ENCODE peak calls at places on chromosomes 1 and 21, in ten cellular contexts. One of them, this sample, is unnamed.

GRCh38 chr1:202011994-202012393 is 1.6 kb downstream of the ELF3 start:
- DNase-seq in hypothalamus: no peak
- DNase-seq in psoas muscle: no peak
- DNase-seq in activated gamma-delta T cell: no peak
- DNase-seq in body of pancreas: no peak
- DNase-seq in HTR-8/SVneo: no peak
- DNase-seq in stimulated activated CD4-positive, alpha-beta T cell treated with anti-CD3 and anti-CD28 coated beads, TNF-alpha, amount 100 ng/mL, for 48 hours: no peak
- DNase-seq in AG08396: no peak
- DNase-seq in cerebellar cortex: no peak
- DNase-seq in nephron progenitor cell: no peak
- DNase-seq in this sample: no peak

GRCh38 chr21:41506526-41507520 is 1.1 kb downstream of the TMPRSS2 start:
- DNase-seq in hypothalamus: no peak
- DNase-seq in psoas muscle: no peak
- DNase-seq in activated gamma-delta T cell: no peak
- DNase-seq in body of pancreas: peak; percentile 69
- DNase-seq in HTR-8/SVneo: no peak
- DNase-seq in stimulated activated CD4-positive, alpha-beta T cell treated with anti-CD3 and anti-CD28 coated beads, TNF-alpha, amount 100 ng/mL, for 48 hours: no peak
- DNase-seq in AG08396: no peak
- DNase-seq in cerebellar cortex: no peak
- DNase-seq in nephron progenitor cell: peak; percentile 43
- DNase-seq in this sample: no peak

GRCh38 chr1:81699234-81699633 is 101.5 kb upstream of the ADGRL2 start:
- DNase-seq in hypothalamus: no peak
- DNase-seq in psoas muscle: no peak
- DNase-seq in activated gamma-delta T cell: no peak
- DNase-seq in body of pancreas: no peak
- DNase-seq in HTR-8/SVneo: no peak
- DNase-seq in stimulated activated CD4-positive, alpha-beta T cell treated with anti-CD3 and anti-CD28 coated beads, TNF-alpha, amount 100 ng/mL, for 48 hours: no peak
- DNase-seq in AG08396: no peak
- DNase-seq in cerebellar cortex: no peak
- DNase-seq in nephron progenitor cell: no peak
- DNase-seq in this sample: no peak

GRCh38 chr21:36753556-36753955 is 54.6 kb downstream of the SIM2 start:
- DNase-seq in hypothalamus: no peak
- DNase-seq in psoas muscle: no peak
- DNase-seq in activated gamma-delta T cell: no peak
- DNase-seq in body of pancreas: no peak
- DNase-seq in HTR-8/SVneo: no peak
- DNase-seq in stimulated activated CD4-positive, alpha-beta T cell treated with anti-CD3 and anti-CD28 coated beads, TNF-alpha, amount 100 ng/mL, for 48 hours: no peak
- DNase-seq in AG08396: peak; percentile 47
- DNase-seq in cerebellar cortex: no peak
- DNase-seq in nephron progenitor cell: no peak
- DNase-seq in this sample: no peak

GRCh38 chr1:180183426-180183825 is 28.8 kb downstream of the QSOX1 start:
- DNase-seq in hypothalamus: no peak
- DNase-seq in psoas muscle: no peak
- DNase-seq in activated gamma-delta T cell: no peak
- DNase-seq in body of pancreas: no peak
- DNase-seq in HTR-8/SVneo: no peak
- DNase-seq in stimulated activated CD4-positive, alpha-beta T cell treated with anti-CD3 and anti-CD28 coated beads, TNF-alpha, amount 100 ng/mL, for 48 hours: no peak
- DNase-seq in AG08396: no peak
- DNase-seq in cerebellar cortex: no peak
- DNase-seq in nephron progenitor cell: no peak
- DNase-seq in this sample: no peak

GRCh38 chr1:3105167-3105863 is 36.3 kb downstream of the PRDM16 start:
- DNase-seq in hypothalamus: no peak
- DNase-seq in psoas muscle: no peak
- DNase-seq in activated gamma-delta T cell: no peak
- DNase-seq in body of pancreas: peak; percentile 37
- DNase-seq in HTR-8/SVneo: no peak
- DNase-seq in stimulated activated CD4-positive, alpha-beta T cell treated with anti-CD3 and anti-CD28 coated beads, TNF-alpha, amount 100 ng/mL, for 48 hours: no peak
- DNase-seq in AG08396: no peak
- DNase-seq in cerebellar cortex: peak; percentile 90
- DNase-seq in nephron progenitor cell: peak; percentile 83
- DNase-seq in this sample: no peak

GRCh38 chr1:77889671-77890070 is 1.2 kb downstream of the NEXN start:
- DNase-seq in hypothalamus: no peak
- DNase-seq in psoas muscle: no peak
- DNase-seq in activated gamma-delta T cell: no peak
- DNase-seq in body of pancreas: peak; percentile 21
- DNase-seq in HTR-8/SVneo: peak; percentile 7
- DNase-seq in stimulated activated CD4-positive, alpha-beta T cell treated with anti-CD3 and anti-CD28 coated beads, TNF-alpha, amount 100 ng/mL, for 48 hours: no peak
- DNase-seq in AG08396: peak; percentile 68
- DNase-seq in cerebellar cortex: no peak
- DNase-seq in nephron progenitor cell: no peak
- DNase-seq in this sample: no peak

GRCh38 chr1:13990939-13991338 is 291.0 kb downstream of the PRDM2 start:
- DNase-seq in hypothalamus: no peak
- DNase-seq in psoas muscle: no peak
- DNase-seq in activated gamma-delta T cell: no peak
- DNase-seq in body of pancreas: no peak
- DNase-seq in HTR-8/SVneo: no peak
- DNase-seq in stimulated activated CD4-positive, alpha-beta T cell treated with anti-CD3 and anti-CD28 coated beads, TNF-alpha, amount 100 ng/mL, for 48 hours: no peak
- DNase-seq in AG08396: no peak
- DNase-seq in cerebellar cortex: no peak
- DNase-seq in nephron progenitor cell: no peak
- DNase-seq in this sample: no peak

GRCh38 chr1:30411206-30411605 is 312.2 kb downstream of the MATN1 start:
- DNase-seq in hypothalamus: no peak
- DNase-seq in psoas muscle: no peak
- DNase-seq in activated gamma-delta T cell: no peak
- DNase-seq in body of pancreas: no peak
- DNase-seq in HTR-8/SVneo: no peak
- DNase-seq in stimulated activated CD4-positive, alpha-beta T cell treated with anti-CD3 and anti-CD28 coated beads, TNF-alpha, amount 100 ng/mL, for 48 hours: no peak
- DNase-seq in AG08396: no peak
- DNase-seq in cerebellar cortex: no peak
- DNase-seq in nephron progenitor cell: no peak
- DNase-seq in this sample: no peak

GRCh38 chr1:64624859-64625258 is 120.0 kb upstream of the RAVER2 start:
- DNase-seq in hypothalamus: no peak
- DNase-seq in psoas muscle: no peak
- DNase-seq in activated gamma-delta T cell: no peak
- DNase-seq in body of pancreas: no peak
- DNase-seq in HTR-8/SVneo: no peak
- DNase-seq in stimulated activated CD4-positive, alpha-beta T cell treated with anti-CD3 and anti-CD28 coated beads, TNF-alpha, amount 100 ng/mL, for 48 hours: no peak
- DNase-seq in AG08396: no peak
- DNase-seq in cerebellar cortex: no peak
- DNase-seq in nephron progenitor cell: no peak
- DNase-seq in this sample: no peak

GRCh38 chr1:204342310-204342709 is 17.4 kb downstream of the PLEKHA6 start:
- DNase-seq in hypothalamus: no peak
- DNase-seq in psoas muscle: no peak
- DNase-seq in activated gamma-delta T cell: no peak
- DNase-seq in body of pancreas: no peak
- DNase-seq in HTR-8/SVneo: no peak
- DNase-seq in stimulated activated CD4-positive, alpha-beta T cell treated with anti-CD3 and anti-CD28 coated beads, TNF-alpha, amount 100 ng/mL, for 48 hours: no peak
- DNase-seq in AG08396: no peak
- DNase-seq in cerebellar cortex: no peak
- DNase-seq in nephron progenitor cell: no peak
- DNase-seq in this sample: no peak

GRCh38 chr1:243246916-243247315 is 8.2 kb downstream of the CEP170 start:
- DNase-seq in hypothalamus: no peak
- DNase-seq in psoas muscle: no peak
- DNase-seq in activated gamma-delta T cell: no peak
- DNase-seq in body of pancreas: no peak
- DNase-seq in HTR-8/SVneo: no peak
- DNase-seq in stimulated activated CD4-positive, alpha-beta T cell treated with anti-CD3 and anti-CD28 coated beads, TNF-alpha, amount 100 ng/mL, for 48 hours: no peak
- DNase-seq in AG08396: no peak
- DNase-seq in cerebellar cortex: no peak
- DNase-seq in nephron progenitor cell: no peak
- DNase-seq in this sample: no peak

GRCh38 chr21:33025471-33026298 is at the start of gene OLIG2:
- DNase-seq in hypothalamus: peak; percentile 72
- DNase-seq in psoas muscle: no peak
- DNase-seq in activated gamma-delta T cell: no peak
- DNase-seq in body of pancreas: no peak
- DNase-seq in HTR-8/SVneo: peak; percentile 37
- DNase-seq in stimulated activated CD4-positive, alpha-beta T cell treated with anti-CD3 and anti-CD28 coated beads, TNF-alpha, amount 100 ng/mL, for 48 hours: no peak
- DNase-seq in AG08396: peak; percentile 25
- DNase-seq in cerebellar cortex: peak; percentile 6
- DNase-seq in nephron progenitor cell: peak; percentile 86
- DNase-seq in this sample: peak; percentile 92

GRCh38 chr21:38531610-38532009 is 33.3 kb upstream of the ERG start:
- DNase-seq in hypothalamus: no peak
- DNase-seq in psoas muscle: no peak
- DNase-seq in activated gamma-delta T cell: no peak
- DNase-seq in body of pancreas: no peak
- DNase-seq in HTR-8/SVneo: no peak
- DNase-seq in stimulated activated CD4-positive, alpha-beta T cell treated with anti-CD3 and anti-CD28 coated beads, TNF-alpha, amount 100 ng/mL, for 48 hours: no peak
- DNase-seq in AG08396: peak; percentile 11
- DNase-seq in cerebellar cortex: no peak
- DNase-seq in nephron progenitor cell: no peak
- DNase-seq in this sample: no peak

GRCh38 chr1:245380790-245381535 is 226.2 kb downstream of the KIF26B start:
- DNase-seq in hypothalamus: no peak
- DNase-seq in psoas muscle: no peak
- DNase-seq in activated gamma-delta T cell: no peak
- DNase-seq in body of pancreas: no peak
- DNase-seq in HTR-8/SVneo: no peak
- DNase-seq in stimulated activated CD4-positive, alpha-beta T cell treated with anti-CD3 and anti-CD28 coated beads, TNF-alpha, amount 100 ng/mL, for 48 hours: no peak
- DNase-seq in AG08396: no peak
- DNase-seq in cerebellar cortex: peak; percentile 53
- DNase-seq in nephron progenitor cell: no peak
- DNase-seq in this sample: no peak

GRCh38 chr1:81170721-81171120 is 630.0 kb upstream of the ADGRL2 start:
- DNase-seq in hypothalamus: no peak
- DNase-seq in psoas muscle: no peak
- DNase-seq in activated gamma-delta T cell: no peak
- DNase-seq in body of pancreas: no peak
- DNase-seq in HTR-8/SVneo: no peak
- DNase-seq in stimulated activated CD4-positive, alpha-beta T cell treated with anti-CD3 and anti-CD28 coated beads, TNF-alpha, amount 100 ng/mL, for 48 hours: no peak
- DNase-seq in AG08396: no peak
- DNase-seq in cerebellar cortex: no peak
- DNase-seq in nephron progenitor cell: no peak
- DNase-seq in this sample: no peak

GRCh38 chr1:231428392-231428791 is 6.3 kb upstream of the EGLN1 start:
- DNase-seq in hypothalamus: no peak
- DNase-seq in psoas muscle: no peak
- DNase-seq in activated gamma-delta T cell: no peak
- DNase-seq in body of pancreas: no peak
- DNase-seq in HTR-8/SVneo: no peak
- DNase-seq in stimulated activated CD4-positive, alpha-beta T cell treated with anti-CD3 and anti-CD28 coated beads, TNF-alpha, amount 100 ng/mL, for 48 hours: no peak
- DNase-seq in AG08396: no peak
- DNase-seq in cerebellar cortex: no peak
- DNase-seq in nephron progenitor cell: no peak
- DNase-seq in this sample: no peak

GRCh38 chr1:109762039-109762585 is 1.6 kb downstream of the EPS8L3 start:
- DNase-seq in hypothalamus: no peak
- DNase-seq in psoas muscle: no peak
- DNase-seq in activated gamma-delta T cell: no peak
- DNase-seq in body of pancreas: peak; percentile 2
- DNase-seq in HTR-8/SVneo: no peak
- DNase-seq in stimulated activated CD4-positive, alpha-beta T cell treated with anti-CD3 and anti-CD28 coated beads, TNF-alpha, amount 100 ng/mL, for 48 hours: no peak
- DNase-seq in AG08396: no peak
- DNase-seq in cerebellar cortex: no peak
- DNase-seq in nephron progenitor cell: no peak
- DNase-seq in this sample: no peak

GRCh38 chr1:40036574-40036973 is 4.0 kb upstream of the CAP1 start:
- DNase-seq in hypothalamus: no peak
- DNase-seq in psoas muscle: peak; percentile 73
- DNase-seq in activated gamma-delta T cell: no peak
- DNase-seq in body of pancreas: peak; percentile 74
- DNase-seq in HTR-8/SVneo: no peak
- DNase-seq in stimulated activated CD4-positive, alpha-beta T cell treated with anti-CD3 and anti-CD28 coated beads, TNF-alpha, amount 100 ng/mL, for 48 hours: no peak
- DNase-seq in AG08396: peak; percentile 54
- DNase-seq in cerebellar cortex: no peak
- DNase-seq in nephron progenitor cell: no peak
- DNase-seq in this sample: no peak

GRCh38 chr21:26007911-26008579 is 162.5 kb downstream of the APP start:
- DNase-seq in hypothalamus: no peak
- DNase-seq in psoas muscle: no peak
- DNase-seq in activated gamma-delta T cell: no peak
- DNase-seq in body of pancreas: no peak
- DNase-seq in HTR-8/SVneo: no peak
- DNase-seq in stimulated activated CD4-positive, alpha-beta T cell treated with anti-CD3 and anti-CD28 coated beads, TNF-alpha, amount 100 ng/mL, for 48 hours: no peak
- DNase-seq in AG08396: no peak
- DNase-seq in cerebellar cortex: peak; percentile 84
- DNase-seq in nephron progenitor cell: no peak
- DNase-seq in this sample: no peak

GRCh38 chr1:241998412-241998921 is 431 bp downstream of the MAP1LC3C start:
- DNase-seq in hypothalamus: peak; percentile 5
- DNase-seq in psoas muscle: peak; percentile 86
- DNase-seq in activated gamma-delta T cell: no peak
- DNase-seq in body of pancreas: peak; percentile 58
- DNase-seq in HTR-8/SVneo: peak; percentile 80
- DNase-seq in stimulated activated CD4-positive, alpha-beta T cell treated with anti-CD3 and anti-CD28 coated beads, TNF-alpha, amount 100 ng/mL, for 48 hours: peak; percentile 43
- DNase-seq in AG08396: peak; percentile 67
- DNase-seq in cerebellar cortex: peak; percentile 41
- DNase-seq in nephron progenitor cell: peak; percentile 70
- DNase-seq in this sample: peak; percentile 49

GRCh38 chr1:159071970-159072582 is 4.5 kb downstream of the AIM2 start:
- DNase-seq in hypothalamus: no peak
- DNase-seq in psoas muscle: no peak
- DNase-seq in activated gamma-delta T cell: no peak
- DNase-seq in body of pancreas: no peak
- DNase-seq in HTR-8/SVneo: peak; percentile 54
- DNase-seq in stimulated activated CD4-positive, alpha-beta T cell treated with anti-CD3 and anti-CD28 coated beads, TNF-alpha, amount 100 ng/mL, for 48 hours: no peak
- DNase-seq in AG08396: peak; percentile 60
- DNase-seq in cerebellar cortex: peak; percentile 61
- DNase-seq in nephron progenitor cell: peak; percentile 16
- DNase-seq in this sample: peak; percentile 40

GRCh38 chr1:59532102-59532501 is 235.2 kb downstream of the FGGY start:
- DNase-seq in hypothalamus: no peak
- DNase-seq in psoas muscle: no peak
- DNase-seq in activated gamma-delta T cell: no peak
- DNase-seq in body of pancreas: no peak
- DNase-seq in HTR-8/SVneo: no peak
- DNase-seq in stimulated activated CD4-positive, alpha-beta T cell treated with anti-CD3 and anti-CD28 coated beads, TNF-alpha, amount 100 ng/mL, for 48 hours: no peak
- DNase-seq in AG08396: no peak
- DNase-seq in cerebellar cortex: no peak
- DNase-seq in nephron progenitor cell: no peak
- DNase-seq in this sample: no peak